ENCODE peak calls at places on chromosome 3, in six cellular contexts. D is heart right ventricle, E is cardiac fibroblast, Z is GM12865, M is bronchial epithelial cell, G is OCI-LY7. H is an unnamed sample.

GRCh38 chr3:41129731-41130130 is 69.6 kb upstream of the CTNNB1 start:
- DNase-seq in D (no peak), Z (no peak), M (no peak), G (no peak), E (no peak), H (no peak)

GRCh38 chr3:173862701-173863100 is 465.2 kb downstream of the NLGN1 start:
- DNase-seq in E (no peak), G (no peak), Z (no peak), D (no peak), M (no peak), H (no peak)

GRCh38 chr3:63385629-63386028 is 107.5 kb downstream of the SYNPR start:
- DNase-seq in Z (no peak), G (no peak), D (no peak), M (no peak), E (no peak), H (no peak)

GRCh38 chr3:51539291-51539891 is 872 bp downstream of the RAD54L2 start:
- DNase-seq in D (peak; percentile 5), E (peak; percentile 65), G (peak; percentile 51), Z (peak; percentile 28), M (peak; percentile 74), H (peak; percentile 79)

GRCh38 chr3:59273976-59274375 is 224.2 kb upstream of the CFAP20DC start:
- DNase-seq in G (no peak), E (no peak), D (no peak), M (peak; percentile 71), Z (no peak), H (peak; percentile 9)

GRCh38 chr3:194067949-194068362 is 68.0 kb upstream of the HES1 start:
- DNase-seq in D (no peak), M (peak; percentile 89), G (no peak), E (peak; percentile 36), Z (no peak), H (no peak)

GRCh38 chr3:149395107-149396089 is 17.9 kb upstream of the TM4SF1 start:
- DNase-seq in E (peak; percentile 75), D (peak; percentile 65), M (peak; percentile 56), G (no peak), Z (no peak), H (peak; percentile 57)

GRCh38 chr3:39469258-39469657 is 1.8 kb downstream of the MOBP start:
- DNase-seq in E (no peak), D (no peak), G (no peak), M (no peak), Z (no peak), H (no peak)

GRCh38 chr3:11835028-11835639 is 11.6 kb downstream of the TAMM41 start:
- DNase-seq in G (peak; percentile 24), E (peak; percentile 58), Z (no peak), D (no peak), M (peak; percentile 37), H (peak; percentile 50)

GRCh38 chr3:11535207-11535960 is 108.3 kb downstream of the VGLL4 start:
- DNase-seq in G (no peak), E (no peak), D (no peak), M (no peak), Z (no peak), H (no peak)

GRCh38 chr3:70999730-71000129 is 583.8 kb downstream of the FOXP1 start:
- DNase-seq in G (no peak), E (peak; percentile 81), M (peak; percentile 61), Z (no peak), D (no peak), H (peak; percentile 85)

GRCh38 chr3:100525753-100526612 is 33.6 kb downstream of the TMEM45A start:
- DNase-seq in Z (no peak), D (no peak), G (no peak), M (peak; percentile 80), E (peak; percentile 87), H (peak; percentile 96)

GRCh38 chr3:143672396-143673165 is 175.7 kb downstream of the SLC9A9 start:
- DNase-seq in G (no peak), Z (no peak), E (no peak), D (no peak), M (no peak), H (peak; percentile 53)

GRCh38 chr3:194575484-194576210 is 57.6 kb downstream of the TMEM44 start:
- DNase-seq in M (peak; percentile 71), E (peak; percentile 96), Z (no peak), G (no peak), D (no peak), H (peak; percentile 96)

GRCh38 chr3:183260167-183260904 is 7.3 kb downstream of the B3GNT5 start:
- DNase-seq in Z (no peak), M (no peak), E (no peak), G (peak; percentile 12), D (no peak), H (peak; percentile 58)

GRCh38 chr3:43742935-43743334 is 52.2 kb downstream of the ABHD5 start:
- DNase-seq in G (no peak), Z (no peak), E (peak; percentile 53), M (no peak), D (no peak), H (peak; percentile 72)

GRCh38 chr3:141399979-141400971 is 32.0 kb downstream of the ZBTB38 start:
- DNase-seq in E (peak; percentile 56), D (no peak), Z (peak; percentile 46), M (no peak), G (no peak), H (no peak)

GRCh38 chr3:126211569-126211968 is 31.2 kb upstream of the ALDH1L1 start:
- DNase-seq in D (no peak), G (no peak), E (no peak), M (no peak), Z (no peak), H (no peak)

GRCh38 chr3:195241592-195242355 is 29.2 kb downstream of the XXYLT1 start:
- DNase-seq in E (peak; percentile 18), D (peak; percentile 2), M (no peak), Z (no peak), G (no peak), H (no peak)

GRCh38 chr3:142976621-142977398 is 13.3 kb upstream of the PAQR9 start:
- DNase-seq in Z (no peak), G (no peak), M (peak; percentile 93), D (peak; percentile 85), E (peak; percentile 94), H (peak; percentile 96)

GRCh38 chr3:94032187-94032586 is 3.8 kb upstream of the STX19 start:
- DNase-seq in G (no peak), M (no peak), E (no peak), D (no peak), Z (no peak), H (no peak)

GRCh38 chr3:46656778-46657556 is 36.5 kb downstream of the ALS2CL start:
- DNase-seq in E (no peak), G (no peak), D (no peak), Z (no peak), M (peak; percentile 69), H (peak; percentile 64)

GRCh38 chr3:11764931-11765363 is 81.7 kb downstream of the TAMM41 start:
- DNase-seq in D (no peak), G (no peak), Z (no peak), M (peak; percentile 92), E (peak; percentile 88), H (peak; percentile 83)

GRCh38 chr3:195009607-195010006 is 261.4 kb downstream of the XXYLT1 start:
- DNase-seq in G (no peak), Z (no peak), M (no peak), E (no peak), D (no peak), H (no peak)

DNA sequence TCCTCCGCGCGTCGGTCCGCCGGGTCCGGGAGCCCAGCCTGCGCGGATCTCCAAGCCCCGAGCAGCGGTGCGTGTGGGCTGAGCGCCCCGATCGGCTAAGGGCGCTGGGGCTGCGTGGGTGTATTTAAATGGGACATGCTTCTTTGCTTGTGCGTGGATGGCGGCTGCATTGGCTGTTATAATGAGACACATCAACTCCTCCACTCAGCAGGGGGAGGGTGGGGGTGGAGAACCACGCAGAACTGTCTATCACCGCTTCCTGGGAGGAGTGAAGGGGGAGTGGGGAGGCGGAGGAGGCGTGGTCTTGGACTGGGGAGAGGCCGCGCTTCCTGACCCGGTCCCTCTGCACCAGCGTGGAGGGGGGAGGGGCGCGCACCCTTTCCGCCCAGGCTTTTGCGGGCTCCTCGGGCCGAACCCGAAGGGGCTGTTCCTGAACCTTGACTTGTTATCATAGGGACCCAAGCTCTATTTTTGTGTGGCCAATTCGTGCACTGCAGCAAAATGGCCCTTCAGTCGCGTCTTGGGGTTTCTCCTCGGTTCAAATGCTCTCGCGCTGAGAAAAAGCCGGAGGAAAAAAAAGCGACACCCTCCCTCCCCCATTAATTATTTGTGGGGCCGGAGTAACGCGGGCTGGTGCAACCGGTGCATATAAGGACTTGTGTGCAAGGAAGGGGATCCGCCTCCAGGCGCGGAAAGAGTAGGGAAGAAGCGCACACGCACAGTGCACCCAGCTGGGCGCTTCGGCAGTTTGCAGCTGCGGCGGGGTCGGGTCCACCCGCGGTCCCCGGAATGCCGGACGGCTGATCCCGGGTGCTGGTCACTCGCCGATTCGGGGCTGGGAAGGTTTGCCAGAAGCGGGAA is at the start of gene TNIK:
- DNase-seq in M (peak; percentile 74), Z (peak; percentile 97), E (peak; percentile 91), D (peak; percentile 93), G (no peak), H (peak; percentile 79)
- H3K4me3 ChIP-seq in M (peak within 1 kb of the TSS; percentile 63), Z (peak within 1 kb of the TSS; percentile 94), E (peak within 1 kb of the TSS; percentile 71), D (peak within 1 kb of the TSS; percentile 83), G (no peak within 1 kb of the TSS), H (peak within 1 kb of the TSS; percentile 72)

GRCh38 chr3:190076138-190076537 is 44.6 kb downstream of the P3H2 start:
- DNase-seq in M (no peak), D (no peak), G (no peak), Z (no peak), E (no peak), H (peak; percentile 60)
- H3K4me3 ChIP-seq in M (no peak overlapping the region), D (no peak overlapping the region), G (no peak overlapping the region), Z (no peak overlapping the region), E (no peak overlapping the region), H (no peak overlapping the region)

GRCh38 chr3:150603888-150604319 is 783 bp downstream of the SELENOT start:
- DNase-seq in G (no peak), D (no peak), Z (no peak), E (no peak), M (no peak), H (no peak)
- H3K4me3 ChIP-seq in G (peak overlapping the region; percentile 88), D (peak overlapping the region; percentile 74), Z (peak overlapping the region; percentile 99), E (peak overlapping the region; percentile 88), M (peak overlapping the region; percentile 65), H (peak overlapping the region; percentile 93)

GRCh38 chr3:16055606-16056209 is 118.8 kb upstream of the GALNT15 start:
- DNase-seq in M (no peak), E (peak; percentile 44), D (no peak), G (no peak), Z (peak; percentile 25), H (no peak)
- H3K4me3 ChIP-seq in M (no peak overlapping the region), E (no peak overlapping the region), D (no peak overlapping the region), G (no peak overlapping the region), Z (peak overlapping the region; percentile 10), H (no peak overlapping the region)

GRCh38 chr3:181213347-181213746 is 223.8 kb upstream of the DNAJC19 start:
- DNase-seq in G (no peak), M (no peak), D (no peak), E (no peak), Z (no peak), H (no peak)
- H3K4me3 ChIP-seq in G (no peak overlapping the region), M (no peak overlapping the region), D (no peak overlapping the region), E (no peak overlapping the region), Z (no peak overlapping the region), H (no peak overlapping the region)

DNA sequence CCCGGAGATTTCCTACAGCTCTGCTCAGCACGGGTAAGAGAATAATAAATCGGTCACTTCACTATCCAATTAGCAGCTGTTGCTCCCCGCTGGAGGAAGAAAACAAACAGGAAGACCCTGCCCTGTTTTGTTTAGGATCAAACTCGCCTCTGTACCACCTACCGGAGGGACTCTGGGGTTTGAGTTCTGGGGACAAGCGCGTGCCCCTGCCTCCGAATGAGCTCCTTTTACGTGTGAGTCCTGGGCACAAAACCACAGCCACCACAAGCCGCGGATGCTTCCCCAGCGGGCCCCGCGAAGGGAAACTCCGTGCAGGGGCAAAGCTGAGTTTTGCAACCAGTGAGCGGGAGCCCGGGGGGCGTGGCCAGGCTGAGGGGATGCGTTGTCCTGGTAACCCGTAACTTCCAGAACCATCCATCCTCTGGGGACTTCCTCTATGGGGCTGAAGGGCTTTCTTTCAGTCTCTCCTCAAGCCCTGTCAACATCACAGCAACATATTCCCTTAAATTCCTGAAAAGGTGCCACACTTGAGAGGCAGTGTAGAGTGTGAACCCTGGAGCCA is 315.8 kb upstream of the PROK2 start:
- DNase-seq in E (peak; percentile 84), G (peak; percentile 79), M (peak; percentile 7), Z (peak; percentile 92), D (peak; percentile 82), H (peak; percentile 89)
- H3K4me3 ChIP-seq in E (peak overlapping the region; percentile 34), G (peak overlapping the region; percentile 62), M (no peak overlapping the region), Z (peak overlapping the region; percentile 67), D (peak overlapping the region; percentile 48), H (peak overlapping the region; percentile 47)

H was measured in fibroblast of mammary gland.